ENCODE peak calls at places on chromosomes 3 and 15, in four cellular contexts. One of them, this sample, is unnamed.

GRCh38 chr15:90203922-90204321 is 2.8 kb downstream of the SEMA4B start:
- DNase-seq in upper lobe of right lung: no peak
- DNase-seq in psoas muscle: no peak
- DNase-seq in HT1080: no peak
- DNase-seq in this sample: no peak

GRCh38 chr3:38029400-38030125 is at the start of gene PLCD1:
- DNase-seq in HT1080: no peak
- DNase-seq in psoas muscle: peak
- DNase-seq in upper lobe of right lung: peak
- DNase-seq in this sample: peak

GRCh38 chr3:14033023-14033422 is 91.6 kb downstream of the CHCHD4 start:
- DNase-seq in upper lobe of right lung: no peak
- DNase-seq in HT1080: no peak
- DNase-seq in psoas muscle: no peak
- DNase-seq in this sample: no peak

GRCh38 chr3:123409443-123410148 is 39.3 kb downstream of the ADCY5 start:
- DNase-seq in HT1080: no peak
- DNase-seq in upper lobe of right lung: no peak
- DNase-seq in psoas muscle: no peak
- DNase-seq in this sample: no peak

GRCh38 chr15:90735929-90736328 is 18.8 kb downstream of the BLM start:
- DNase-seq in HT1080: no peak
- DNase-seq in upper lobe of right lung: no peak
- DNase-seq in psoas muscle: no peak
- DNase-seq in this sample: no peak

GRCh38 chr3:123328851-123329635 is 119.8 kb downstream of the ADCY5 start:
- DNase-seq in upper lobe of right lung: peak
- DNase-seq in HT1080: peak
- DNase-seq in psoas muscle: peak
- DNase-seq in this sample: peak

GRCh38 chr3:30680789-30681188 is 74.4 kb downstream of the TGFBR2 start:
- DNase-seq in HT1080: no peak
- DNase-seq in upper lobe of right lung: no peak
- DNase-seq in psoas muscle: no peak
- DNase-seq in this sample: no peak

GRCh38 chr3:166810741-166811445 is 569.2 kb downstream of the ZBBX start:
- DNase-seq in upper lobe of right lung: no peak
- DNase-seq in HT1080: peak
- DNase-seq in psoas muscle: no peak
- DNase-seq in this sample: no peak

GRCh38 chr3:141930801-141931200 is 54.4 kb downstream of the ATP1B3 start:
- DNase-seq in upper lobe of right lung: no peak
- DNase-seq in HT1080: no peak
- DNase-seq in psoas muscle: no peak
- DNase-seq in this sample: no peak

GRCh38 chr3:140573011-140573410 is 104.9 kb upstream of the TRIM42 start:
- DNase-seq in psoas muscle: no peak
- DNase-seq in upper lobe of right lung: no peak
- DNase-seq in HT1080: no peak
- DNase-seq in this sample: no peak

GRCh38 chr15:49421991-49422390 is 1.1 kb upstream of the FGF7 start:
- DNase-seq in upper lobe of right lung: peak
- DNase-seq in psoas muscle: peak
- DNase-seq in HT1080: peak
- DNase-seq in this sample: no peak

GRCh38 chr3:69085543-69086132 is 901 bp downstream of the ARL6IP5 start:
- DNase-seq in psoas muscle: peak
- DNase-seq in upper lobe of right lung: peak
- DNase-seq in HT1080: peak
- DNase-seq in this sample: no peak

GRCh38 chr3:41338276-41338675 is 139.0 kb downstream of the CTNNB1 start:
- DNase-seq in upper lobe of right lung: no peak
- DNase-seq in psoas muscle: no peak
- DNase-seq in HT1080: peak
- DNase-seq in this sample: no peak

GRCh38 chr15:28955160-28955502 is 69.4 kb downstream of the APBA2 start:
- DNase-seq in upper lobe of right lung: no peak
- DNase-seq in HT1080: peak
- DNase-seq in psoas muscle: no peak
- DNase-seq in this sample: no peak

This sample was measured in chondrocyte.